ENCODE peak calls at places on chromosomes 12 and 14, in ten cellular contexts. G is CD8-positive, alpha-beta T cell; C is uterus; J is endodermal cell; R is A549; Y is ovary; N is lung; T is A673; B is left lung; L is fibroblast of villous mesenchyme. Q is an unnamed sample.

GRCh38 chr12:33439587-33440011 is at the start of gene SYT10:
- DNase-seq in B (no peak), Y (no peak), T (peak), R (no peak), C (no peak), G (no peak), N (no peak), L (no peak), J (peak), Q (no peak)

GRCh38 chr12:59396941-59397340 is 198.9 kb upstream of the SLC16A7 start:
- DNase-seq in J (no peak), Y (no peak), B (no peak), R (no peak), G (no peak), C (no peak), L (no peak), T (no peak), N (no peak), Q (no peak)

GRCh38 chr14:52351561-52352491 is 37.7 kb downstream of the PTGER2 start:
- DNase-seq in J (no peak), B (no peak), C (peak), L (peak), Y (no peak), T (no peak), R (no peak), G (peak), N (no peak), Q (peak)

GRCh38 chr14:70947739-70948138 is 40.5 kb downstream of the PCNX1 start:
- DNase-seq in Y (no peak), G (no peak), L (no peak), N (no peak), R (no peak), J (peak), B (no peak), C (no peak), T (no peak), Q (no peak)

GRCh38 chr12:59699408-59700144 is 103.7 kb downstream of the SLC16A7 start:
- DNase-seq in G (no peak), Y (no peak), R (no peak), J (no peak), B (no peak), T (peak), C (no peak), N (no peak), L (peak), Q (peak)

GRCh38 chr14:61480704-61481285 is 159.4 kb downstream of the PRKCH start:
- DNase-seq in T (no peak), G (no peak), C (no peak), L (no peak), R (no peak), B (no peak), J (no peak), Y (no peak), N (no peak), Q (no peak)

GRCh38 chr12:116246490-116247179 is 30.9 kb downstream of the MED13L start:
- DNase-seq in Y (no peak), R (no peak), J (no peak), G (no peak), T (no peak), N (no peak), C (no peak), L (no peak), B (no peak), Q (no peak)

GRCh38 chr12:50110762-50111416 is 1.1 kb upstream of the COX14 start:
- DNase-seq in B (peak), J (peak), R (no peak), N (peak), T (peak), C (peak), Y (peak), L (peak), G (no peak), Q (peak)

GRCh38 chr12:52575256-52575655 is 1.6 kb upstream of the KRT74 start:
- DNase-seq in L (no peak), J (no peak), C (no peak), Y (no peak), G (no peak), N (no peak), B (no peak), R (no peak), T (no peak), Q (no peak)

GRCh38 chr12:125143491-125143890 is 78.3 kb downstream of the AACS start:
- DNase-seq in B (no peak), J (no peak), T (peak), L (peak), G (no peak), N (no peak), R (no peak), C (no peak), Y (no peak), Q (peak)

GRCh38 chr12:119175115-119175514 is 3.6 kb upstream of the HSPB8 start:
- DNase-seq in T (no peak), Y (no peak), L (no peak), G (no peak), R (no peak), J (no peak), C (no peak), B (no peak), N (no peak), Q (no peak)

GRCh38 chr14:101824339-101824727 is 62.8 kb downstream of the PPP2R5C start:
- DNase-seq in T (no peak), B (no peak), L (peak), Y (no peak), R (no peak), J (no peak), N (no peak), G (no peak), C (no peak), Q (no peak)

GRCh38 chr12:57118711-57119271 is 7.6 kb upstream of the STAT6 start:
- DNase-seq in Y (no peak), T (no peak), R (no peak), J (no peak), G (no peak), L (no peak), B (no peak), C (no peak), N (no peak), Q (no peak)

DNA sequence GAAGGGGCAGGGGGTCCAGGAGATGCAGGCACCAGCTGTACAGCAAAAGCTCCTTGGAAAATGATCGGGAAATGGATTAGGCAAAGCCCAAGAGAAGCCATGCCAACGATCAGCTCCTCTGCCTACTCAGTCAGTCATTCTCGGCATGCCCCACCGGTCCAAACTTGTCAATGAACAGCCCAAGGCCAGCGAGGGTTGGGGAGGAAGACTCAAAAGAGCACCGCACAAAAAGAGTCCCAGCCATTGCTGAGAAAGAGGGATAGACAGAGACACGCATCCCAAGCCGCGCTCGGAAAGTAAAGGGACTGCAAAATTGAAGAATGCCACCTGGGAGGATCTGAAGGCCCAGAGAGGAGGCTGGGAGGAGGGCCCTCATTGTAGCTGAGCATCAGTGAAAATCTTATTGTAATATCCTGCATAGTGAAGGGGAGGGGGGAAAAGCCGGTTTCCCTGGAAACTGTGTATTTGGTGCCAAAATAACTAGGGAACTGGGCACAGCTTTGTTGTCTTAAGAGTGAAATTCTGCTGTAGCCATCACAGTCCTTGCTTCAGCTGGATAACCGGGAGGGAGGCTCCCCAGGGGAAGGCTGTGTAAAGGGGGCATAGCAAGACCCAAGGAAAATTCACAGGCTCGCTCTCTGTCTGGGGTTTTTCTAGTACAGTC is 4.7 kb downstream of the KDM2B start:
- DNase-seq in L (no peak), Y (no peak), T (no peak), N (no peak), B (no peak), G (no peak), R (no peak), J (no peak), C (no peak), Q (no peak)
- H3K4me3 ChIP-seq in L (no peak), Y (no peak), T (no peak), N (no peak), B (no peak), G (no peak), R (no peak), J (peak), C (no peak), Q (no peak)

GRCh38 chr14:104550849-104551728 is 28.5 kb upstream of the C14orf180 start:
- DNase-seq in G (no peak), T (no peak), R (peak), C (no peak), L (peak), Y (peak), J (peak), N (no peak), B (no peak), Q (no peak)
- TF ChIP-seq CTCF in G (no peak), T (no peak), R (peak), C (no peak), L (no peak), Y (no peak), J (no peak), N (no peak), B (no peak), Q (peak)

GRCh38 chr12:67270622-67271021 is 1.5 kb downstream of the CAND1 start:
- DNase-seq in G (no peak), C (no peak), B (no peak), N (no peak), T (no peak), L (no peak), R (no peak), J (no peak), Y (no peak), Q (no peak)
- H3K4me3 ChIP-seq in G (peak), C (peak), B (peak), N (no peak), T (peak), L (peak), R (peak), J (peak), Y (peak), Q (peak)

GRCh38 chr12:53694746-53695145 is 18.9 kb upstream of the ATP5MC2 start:
- DNase-seq in L (no peak), G (no peak), Y (no peak), J (peak), C (no peak), T (no peak), N (no peak), B (no peak), R (no peak), Q (no peak)

GRCh38 chr12:53696655-53697321 is 20.9 kb upstream of the ATP5MC2 start:
- DNase-seq in L (no peak), G (no peak), Y (no peak), N (no peak), R (no peak), C (no peak), B (no peak), T (no peak), J (no peak), Q (no peak)

GRCh38 chr12:53698948-53699672 is 23.2 kb upstream of the ATP5MC2 start:
- DNase-seq in B (no peak), J (no peak), L (no peak), R (no peak), N (no peak), Y (no peak), C (no peak), T (no peak), G (no peak), Q (no peak)

GRCh38 chr12:53696285-53696654 is 20.4 kb upstream of the ATP5MC2 start:
- DNase-seq in C (peak), B (peak), J (peak), N (peak), Y (peak), R (peak), L (peak), G (no peak), T (peak), Q (peak)

GRCh38 chr12:53695148-53696138 is 19.6 kb upstream of the ATP5MC2 start:
- DNase-seq in Y (no peak), J (peak), G (no peak), R (peak), B (no peak), L (peak), C (no peak), N (no peak), T (peak), Q (peak)
- TF ChIP-seq CTCF in Y (no peak), J (peak), G (no peak), R (no peak), B (no peak), L (no peak), C (no peak), N (no peak), T (no peak), Q (peak)

Q was measured in choroid plexus epithelial cell.